ENCODE peak calls at places on chromosomes 13 and 19, in nine cellular contexts. C is neural progenitor cell; A is CD8-positive, alpha-beta memory T cell; F is CD4-positive, alpha-beta T cell; K is tibial artery; H is coronary artery; R is uterus; B is colonic mucosa; Z is caudate nucleus. Q is an unnamed sample.

GRCh38 chr13:54637377-54637776 is 1608.8 kb downstream of the OLFM4 start:
- DNase-seq in C (peak), A (no peak), F (no peak), K (no peak), H (no peak), R (no peak), B (no peak), Z (no peak), Q (no peak)

GRCh38 chr13:52104624-52105023 is 24.2 kb downstream of the NEK5 start:
- DNase-seq in C (no peak), A (no peak), F (no peak), K (no peak), H (no peak), R (no peak), B (no peak), Z (no peak), Q (no peak)

GRCh38 chr13:77459616-77460015 is 75.9 kb upstream of the SCEL start:
- DNase-seq in C (peak), A (no peak), F (no peak), K (no peak), H (no peak), R (no peak), B (no peak), Z (no peak), Q (no peak)

GRCh38 chr13:79287994-79288795 is 117.9 kb downstream of the RBM26 start:
- DNase-seq in C (peak), A (no peak), F (no peak), K (no peak), H (no peak), R (no peak), B (no peak), Z (no peak), Q (no peak)

GRCh38 chr13:39273953-39274352 is 235.7 kb downstream of the NHLRC3 start:
- DNase-seq in C (peak), A (no peak), F (no peak), K (no peak), H (no peak), R (no peak), B (peak), Z (no peak), Q (no peak)

GRCh38 chr19:53865918-53866696 is 1.6 kb upstream of the MYADM start:
- DNase-seq in C (peak), A (peak), F (peak), K (peak), H (peak), R (peak), B (peak), Z (peak), Q (peak)

GRCh38 chr13:111518161-111518791 is 197.8 kb downstream of the TEX29 start:
- DNase-seq in C (no peak), A (no peak), F (no peak), K (no peak), H (no peak), R (no peak), B (no peak), Z (no peak), Q (no peak)

GRCh38 chr13:80783926-80784325 is 443.0 kb upstream of the SPRY2 start:
- DNase-seq in C (peak), A (no peak), F (no peak), K (no peak), H (no peak), R (no peak), B (no peak), Z (no peak), Q (no peak)

GRCh38 chr19:40921005-40921897 is 39.2 kb upstream of the CYP2A7 start:
- DNase-seq in C (no peak), A (no peak), F (no peak), K (no peak), H (no peak), R (no peak), B (peak), Z (no peak), Q (no peak)

GRCh38 chr19:29259867-29260281 is 46.9 kb upstream of the UQCRFS1 start:
- DNase-seq in C (no peak), A (no peak), F (no peak), K (no peak), H (peak), R (no peak), B (no peak), Z (no peak), Q (no peak)

GRCh38 chr19:32464279-32464678 is 58.7 kb downstream of the DPY19L3 start:
- DNase-seq in C (no peak), A (no peak), F (no peak), K (no peak), H (no peak), R (no peak), B (no peak), Z (no peak), Q (no peak)

GRCh38 chr19:6236310-6237291 is 43.2 kb downstream of the MLLT1 start:
- DNase-seq in C (no peak), A (no peak), F (no peak), K (no peak), H (no peak), R (peak), B (peak), Z (no peak), Q (no peak)

GRCh38 chr13:30696278-30697176 is 38.8 kb upstream of the ALOX5AP start:
- DNase-seq in C (no peak), A (no peak), F (no peak), K (peak), H (peak), R (no peak), B (peak), Z (no peak), Q (peak)

GRCh38 chr13:68588623-68589022 is 1358.5 kb upstream of the PCDH9 start:
- DNase-seq in C (no peak), A (no peak), F (no peak), K (no peak), H (no peak), R (no peak), B (no peak), Z (no peak), Q (no peak)

GRCh38 chr19:33698576-33699435 is 77.1 kb downstream of the CHST8 start:
- DNase-seq in C (no peak), A (no peak), F (no peak), K (no peak), H (no peak), R (no peak), B (no peak), Z (no peak), Q (no peak)

GRCh38 chr13:20993661-20994440 is 67.5 kb downstream of the LATS2 start:
- DNase-seq in C (no peak), A (no peak), F (no peak), K (no peak), H (peak), R (no peak), B (no peak), Z (no peak), Q (no peak)

GRCh38 chr19:51808333-51808986 is 13.5 kb downstream of the FPR3 start:
- DNase-seq in C (no peak), A (no peak), F (no peak), K (no peak), H (no peak), R (no peak), B (no peak), Z (no peak), Q (no peak)

GRCh38 chr13:109924376-109924775 is 138.0 kb upstream of the IRS2 start:
- DNase-seq in C (no peak), A (no peak), F (no peak), K (no peak), H (no peak), R (no peak), B (no peak), Z (no peak), Q (no peak)

GRCh38 chr19:47106819-47107200 is 6.8 kb downstream of the ZC3H4 start:
- DNase-seq in C (no peak), A (no peak), F (no peak), K (no peak), H (no peak), R (no peak), B (no peak), Z (no peak), Q (no peak)

GRCh38 chr13:72680353-72680752 is 47.1 kb downstream of the MZT1 start:
- DNase-seq in C (no peak), A (no peak), F (no peak), K (no peak), H (no peak), R (no peak), B (no peak), Z (no peak), Q (no peak)

GRCh38 chr13:40552895-40553294 is 113.5 kb downstream of the FOXO1 start:
- DNase-seq in C (no peak), A (no peak), F (no peak), K (no peak), H (no peak), R (no peak), B (no peak), Z (no peak), Q (no peak)

GRCh38 chr19:45589768-45590167 is 5.2 kb upstream of the OPA3 start:
- DNase-seq in C (no peak), A (no peak), F (no peak), K (no peak), H (no peak), R (no peak), B (no peak), Z (no peak), Q (no peak)

GRCh38 chr13:97256343-97256783 is 34.2 kb downstream of the MBNL2 start:
- DNase-seq in C (no peak), A (no peak), F (no peak), K (no peak), H (no peak), R (no peak), B (no peak), Z (no peak), Q (no peak)

GRCh38 chr13:72556945-72557344 is 170.5 kb downstream of the MZT1 start:
- DNase-seq in C (no peak), A (no peak), F (no peak), K (no peak), H (no peak), R (no peak), B (no peak), Z (no peak), Q (no peak)

GRCh38 chr19:57769345-57770131 is at the start of gene ZNF586:
- DNase-seq in C (peak), A (peak), F (peak), K (peak), H (peak), R (peak), B (peak), Z (peak), Q (peak)

GRCh38 chr13:101624981-101625380 is 172.5 kb downstream of the ITGBL1 start:
- DNase-seq in C (no peak), A (no peak), F (no peak), K (no peak), H (no peak), R (no peak), B (no peak), Z (no peak), Q (no peak)

GRCh38 chr19:44662686-44663085 is 8.6 kb upstream of the CEACAM19 start:
- DNase-seq in C (no peak), A (no peak), F (no peak), K (no peak), H (no peak), R (no peak), B (no peak), Z (no peak), Q (no peak)

GRCh38 chr19:16338470-16339360 is 14.1 kb downstream of the KLF2 start:
- DNase-seq in C (no peak), A (peak), F (peak), K (no peak), H (peak), R (no peak), B (no peak), Z (no peak), Q (no peak)

GRCh38 chr13:46527237-46527636 is 25.7 kb upstream of the LRCH1 start:
- DNase-seq in C (no peak), A (no peak), F (no peak), K (no peak), H (no peak), R (no peak), B (no peak), Z (no peak), Q (no peak)

GRCh38 chr13:42048625-42049453 is at the start of gene DGKH:
- DNase-seq in C (peak), A (peak), F (peak), K (peak), H (peak), R (peak), B (peak), Z (peak), Q (no peak)

GRCh38 chr19:38497907-38498306 is 64.4 kb downstream of the RYR1 start:
- DNase-seq in C (no peak), A (no peak), F (no peak), K (no peak), H (no peak), R (no peak), B (no peak), Z (no peak), Q (no peak)

GRCh38 chr19:4061683-4062575 is 4.8 kb downstream of the ZBTB7A start:
- DNase-seq in C (no peak), A (no peak), F (no peak), K (no peak), H (peak), R (peak), B (peak), Z (no peak), Q (no peak)

GRCh38 chr19:57075801-57076492 is 43.8 kb upstream of the USP29 start:
- DNase-seq in C (no peak), A (no peak), F (no peak), K (no peak), H (no peak), R (no peak), B (no peak), Z (no peak), Q (no peak)

GRCh38 chr13:102839462-102839861 is 6.4 kb upstream of the ERCC5 start:
- DNase-seq in C (no peak), A (no peak), F (no peak), K (no peak), H (no peak), R (no peak), B (no peak), Z (no peak), Q (no peak)

GRCh38 chr19:44356383-44357111 is at the start of gene ZNF112:
- DNase-seq in C (peak), A (no peak), F (no peak), K (peak), H (peak), R (peak), B (peak), Z (peak), Q (peak)

GRCh38 chr13:100129605-100130004 is 40.7 kb downstream of the PCCA start:
- DNase-seq in C (no peak), A (no peak), F (no peak), K (no peak), H (no peak), R (no peak), B (no peak), Z (no peak), Q (no peak)

GRCh38 chr13:30111810-30112209 is 195.5 kb downstream of the KATNAL1 start:
- DNase-seq in C (no peak), A (no peak), F (no peak), K (no peak), H (no peak), R (no peak), B (no peak), Z (no peak), Q (no peak)

GRCh38 chr13:114038211-114038613 is 64.3 kb upstream of the C13orf46 start:
- DNase-seq in C (no peak), A (no peak), F (no peak), K (no peak), H (no peak), R (no peak), B (no peak), Z (no peak), Q (no peak)

GRCh38 chr13:114037674-114038073 is 63.8 kb upstream of the C13orf46 start:
- DNase-seq in C (no peak), A (no peak), F (no peak), K (no peak), H (no peak), R (no peak), B (no peak), Z (no peak), Q (no peak)

GRCh38 chr13:114041493-114041892 is 67.6 kb upstream of the C13orf46 start:
- DNase-seq in C (no peak), A (no peak), F (no peak), K (no peak), H (no peak), R (no peak), B (no peak), Z (no peak), Q (no peak)

GRCh38 chr13:114038900-114039299 is 65.0 kb upstream of the C13orf46 start:
- DNase-seq in C (no peak), A (no peak), F (no peak), K (no peak), H (no peak), R (no peak), B (no peak), Z (no peak), Q (no peak)

DNA sequence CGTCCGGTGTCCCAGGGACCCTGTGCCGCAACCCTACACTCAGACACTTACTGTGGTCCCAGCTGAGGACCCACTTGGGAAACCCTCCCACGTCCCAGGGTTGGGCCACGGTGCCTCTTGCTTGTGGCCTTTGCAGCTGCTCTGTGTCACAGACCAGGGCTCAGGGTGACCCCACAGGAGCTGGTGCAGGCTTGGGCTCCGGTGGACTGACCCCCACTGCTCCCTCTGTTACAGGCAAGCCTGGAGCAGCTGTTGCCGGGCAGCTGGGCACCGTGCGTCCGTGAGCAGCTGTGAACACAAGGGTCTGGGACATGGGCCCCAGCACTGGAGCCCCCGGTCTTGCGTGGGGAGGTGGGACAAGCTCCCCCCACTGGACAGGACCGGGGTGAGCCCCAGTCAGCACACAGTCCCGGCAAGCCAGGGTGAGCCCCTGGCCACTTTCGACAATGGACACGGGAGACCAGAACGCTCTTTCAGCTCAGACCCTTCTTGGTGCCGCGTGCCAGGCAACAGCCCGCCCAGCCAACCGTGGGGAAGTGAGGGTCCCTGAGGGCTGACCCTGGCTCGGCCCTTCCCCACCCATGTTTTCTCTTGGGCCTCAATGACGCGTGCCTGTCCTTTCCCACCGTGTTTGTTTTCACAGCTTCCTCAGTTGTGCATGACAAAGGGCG is 65.7 kb upstream of the C13orf46 start:
- DNase-seq in C (no peak), A (no peak), F (no peak), K (no peak), H (no peak), R (no peak), B (no peak), Z (no peak), Q (no peak)
- H3K27ac ChIP-seq in C (no peak), A (no peak), F (no peak), K (no peak), H (no peak), R (no peak), B (no peak), Z (no peak), Q (peak)

DNA sequence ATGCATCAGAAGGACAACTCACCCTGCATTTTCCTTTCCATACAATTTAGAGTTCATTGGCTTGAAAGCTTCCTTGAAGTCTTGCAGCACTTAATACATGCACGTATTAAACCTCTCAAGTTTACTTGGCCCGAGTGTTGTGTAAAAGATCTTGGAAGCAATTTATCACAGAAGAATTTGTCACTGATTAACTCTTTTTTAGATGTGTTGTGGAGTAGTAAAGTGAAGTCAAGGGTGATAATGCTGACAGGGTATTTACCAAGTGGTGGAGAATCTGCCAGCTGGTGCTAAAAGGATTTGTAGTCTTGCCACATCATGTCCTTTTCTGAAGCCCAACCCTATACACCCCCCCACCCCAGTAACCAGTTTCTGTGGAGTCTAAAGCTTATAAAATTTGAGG is 421.0 kb upstream of the MIR17HG start:
- DNase-seq in C (no peak), A (no peak), F (no peak), K (no peak), H (no peak), R (no peak), B (no peak), Z (no peak), Q (no peak)
- H3K27ac ChIP-seq in C (no peak), A (no peak), F (no peak), K (no peak), H (no peak), R (no peak), B (no peak), Z (no peak), Q (no peak)

DNA sequence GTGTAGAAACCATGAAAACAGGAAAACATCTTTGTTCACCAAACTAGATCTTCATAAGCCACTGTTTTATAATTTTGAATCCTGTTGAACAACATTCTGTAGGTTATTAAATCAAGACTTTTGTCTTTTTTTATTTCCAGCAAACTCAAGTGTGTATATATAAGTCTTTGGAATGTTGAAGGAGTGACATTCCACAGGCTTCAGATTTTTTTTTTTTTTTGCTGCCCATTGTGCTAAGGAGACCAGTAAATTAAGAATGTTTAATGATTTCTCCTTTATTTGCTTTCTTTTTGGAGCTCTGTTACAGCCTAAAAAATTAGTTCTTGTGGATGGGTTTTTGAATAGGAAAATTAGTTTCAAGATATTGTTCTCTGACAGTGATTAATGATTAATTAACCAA is 89.7 kb downstream of the LMO7 start:
- DNase-seq in C (no peak), A (no peak), F (no peak), K (no peak), H (no peak), R (no peak), B (no peak), Z (no peak), Q (no peak)
- H3K27ac ChIP-seq in C (no peak), A (no peak), F (no peak), K (no peak), H (no peak), R (no peak), B (peak), Z (no peak), Q (no peak)

DNA sequence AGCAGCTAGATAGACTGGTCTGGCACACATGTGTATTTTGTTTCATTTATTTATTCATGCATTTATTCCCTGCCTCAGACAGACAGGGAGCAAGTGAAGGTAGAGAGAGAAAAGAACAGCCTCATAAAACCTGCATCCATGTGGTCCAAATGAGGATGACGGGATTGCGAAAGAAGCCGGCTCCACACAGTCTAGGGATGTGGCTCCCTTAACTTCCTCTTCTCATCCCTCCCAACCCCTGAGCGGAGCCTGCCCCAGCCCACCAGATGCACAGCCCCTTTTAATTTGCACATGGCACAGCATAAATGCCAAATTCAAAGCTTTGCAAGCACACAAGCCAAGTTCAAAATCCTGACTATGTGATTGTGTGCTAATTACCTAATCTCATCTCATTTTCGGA is 156.6 kb downstream of the DCT start:
- DNase-seq in C (no peak), A (no peak), F (no peak), K (no peak), H (no peak), R (no peak), B (no peak), Z (no peak), Q (no peak)
- H3K27ac ChIP-seq in C (no peak), A (no peak), F (peak), K (no peak), H (no peak), R (no peak), B (no peak), Z (no peak), Q (no peak)